ENCODE peak calls at places on chromosomes 1 and 21, in nine cellular contexts. Z is NCI-H1417; V is stimulated activated CD4-positive, alpha-beta T cell treated with anti-CD3 and anti-CD28 coated beads, Interleukin-1b, Interleukin-23, amount 100 ng/mL, for 1 hour; T is NCI-H2081; H is activated CD8-positive, alpha-beta memory T cell treated with anti-CD3 and anti-CD28 coated beads for 24 hours; R is RPMI7951; W is DMS 273 treated with DMSO at 0.1 percent for 48 hours; J is Daoy; O is Ammon's horn. K is an unnamed sample.

GRCh38 chr1:201625711-201626300 is 86.9 kb downstream of the NAV1 start:
- DNase-seq in Z (no peak), V (no peak), T (no peak), H (no peak), R (peak), W (no peak), J (no peak), O (no peak), K (no peak)

GRCh38 chr1:93692983-93693591 is 11.4 kb upstream of the BCAR3 start:
- DNase-seq in Z (no peak), V (no peak), T (no peak), H (peak), R (peak), W (no peak), J (peak), O (no peak), K (no peak)

GRCh38 chr1:78690516-78690915 is 40.9 kb downstream of the IFI44 start:
- DNase-seq in Z (no peak), V (no peak), T (no peak), H (no peak), R (no peak), W (no peak), J (no peak), O (no peak), K (no peak)

GRCh38 chr1:16006552-16007485 is 2.8 kb downstream of the SRARP start:
- DNase-seq in Z (no peak), V (no peak), T (no peak), H (no peak), R (peak), W (no peak), J (no peak), O (no peak), K (no peak)

GRCh38 chr1:229669333-229669732 is 43.3 kb downstream of the URB2 start:
- DNase-seq in Z (no peak), V (no peak), T (no peak), H (no peak), R (no peak), W (no peak), J (no peak), O (no peak), K (no peak)

GRCh38 chr1:231938651-231939050 is 312.1 kb downstream of the DISC1 start:
- DNase-seq in Z (no peak), V (no peak), T (no peak), H (no peak), R (no peak), W (no peak), J (no peak), O (no peak), K (no peak)

GRCh38 chr1:65174585-65174984 is 26.6 kb downstream of the AK4 start:
- DNase-seq in Z (no peak), V (no peak), T (no peak), H (no peak), R (peak), W (peak), J (peak), O (peak), K (no peak)

GRCh38 chr1:92882817-92883216 is 51.0 kb downstream of the RPL5 start:
- DNase-seq in Z (no peak), V (no peak), T (no peak), H (no peak), R (peak), W (no peak), J (peak), O (peak), K (no peak)

GRCh38 chr1:26408604-26409003 is 2.0 kb upstream of the LIN28A start:
- DNase-seq in Z (no peak), V (peak), T (no peak), H (peak), R (peak), W (no peak), J (peak), O (peak), K (no peak)

GRCh38 chr1:40383488-40384412 is 10.2 kb downstream of the SMAP2 start:
- DNase-seq in Z (no peak), V (no peak), T (no peak), H (no peak), R (no peak), W (no peak), J (peak), O (no peak), K (no peak)

GRCh38 chr1:231778009-231778719 is 151.6 kb downstream of the DISC1 start:
- DNase-seq in Z (no peak), V (no peak), T (no peak), H (no peak), R (peak), W (peak), J (no peak), O (peak), K (no peak)

GRCh38 chr21:44871576-44872265 is 1.8 kb downstream of the PTTG1IP start:
- DNase-seq in Z (no peak), V (no peak), T (no peak), H (no peak), R (peak), W (no peak), J (peak), O (peak), K (no peak)

GRCh38 chr1:200302893-200303250 is 107.0 kb downstream of the ZNF281 start:
- DNase-seq in Z (peak), V (no peak), T (no peak), H (no peak), R (peak), W (no peak), J (peak), O (peak), K (peak)

GRCh38 chr1:233614173-233614742 is 352 bp downstream of the KCNK1 start:
- DNase-seq in Z (peak), V (no peak), T (peak), H (no peak), R (no peak), W (no peak), J (peak), O (peak), K (peak)

GRCh38 chr1:227004796-227005195 is 64.7 kb downstream of the COQ8A start:
- DNase-seq in Z (no peak), V (no peak), T (no peak), H (no peak), R (no peak), W (no peak), J (no peak), O (no peak), K (no peak)

GRCh38 chr1:225767591-225768540 is 9.8 kb upstream of the SRP9 start:
- DNase-seq in Z (no peak), V (no peak), T (peak), H (peak), R (peak), W (peak), J (peak), O (no peak), K (no peak)

K was measured in NCI-H748 treated with DMSO at 0.1 percent for 48 hours.